ENCODE peak calls at places on chromosomes 6 and 20, in seven cellular contexts. G is stomach, N is sigmoid colon, D is HepG2, E is tibial nerve, U is H1, L is SK-N-SH. H is an unnamed sample. For H3K4me1, the result is how much of the 10 kb centered on the place peaks cover.

GRCh38 chr20:20552076-20552475 is 160.4 kb downstream of the RALGAPA2 start:
- DNase-seq in L (no peak), E (no peak), D (no peak), G (no peak), N (no peak), U (no peak), H (no peak)

GRCh38 chr6:4637691-4638433 is 138.3 kb upstream of the CDYL start:
- DNase-seq in G (no peak), E (no peak), N (no peak), U (no peak), L (no peak), D (no peak), H (no peak)

GRCh38 chr6:64815718-64816117 is 891.3 kb downstream of the EYS start:
- DNase-seq in G (no peak), D (peak), E (no peak), U (no peak), L (no peak), N (no peak), H (no peak)

GRCh38 chr20:13554706-13555105 is 84.0 kb downstream of the TASP1 start:
- DNase-seq in G (no peak), D (no peak), E (no peak), U (no peak), L (no peak), N (no peak), H (no peak)

GRCh38 chr6:20931772-20932171 is 397.5 kb downstream of the CDKAL1 start:
- DNase-seq in G (no peak), D (no peak), U (no peak), E (no peak), N (no peak), L (no peak), H (no peak)

GRCh38 chr20:34004790-34005457 is 11.2 kb downstream of the RALY start:
- DNase-seq in L (no peak), U (no peak), E (no peak), D (peak), G (no peak), N (no peak), H (no peak)

GRCh38 chr6:40960784-40961430 is 78.1 kb downstream of the UNC5CL start:
- DNase-seq in U (no peak), N (no peak), L (no peak), G (no peak), E (no peak), D (peak), H (no peak)

GRCh38 chr20:1309439-1309847 is 19.5 kb downstream of the SDCBP2 start:
- DNase-seq in G (no peak), L (no peak), D (no peak), N (no peak), U (peak), E (no peak), H (no peak)

GRCh38 chr6:7165736-7166296 is 58.1 kb downstream of the RREB1 start:
- DNase-seq in U (no peak), G (no peak), E (no peak), L (no peak), N (no peak), D (no peak), H (no peak)

GRCh38 chr6:21371676-21372161 is 221.8 kb upstream of the SOX4 start:
- DNase-seq in D (peak), U (no peak), G (no peak), L (no peak), E (no peak), N (no peak), H (no peak)

GRCh38 chr6:41719796-41720620 is 15.4 kb downstream of the TFEB start:
- DNase-seq in L (no peak), D (no peak), E (no peak), N (no peak), U (no peak), G (no peak), H (peak)

GRCh38 chr6:111564482-111564945 is 41.2 kb downstream of the TRAF3IP2 start:
- DNase-seq in G (no peak), U (no peak), D (no peak), L (no peak), E (no peak), N (no peak), H (no peak)

GRCh38 chr6:57173056-57173885 is 1.1 kb downstream of the BAG2 start:
- DNase-seq in L (peak), D (peak), N (no peak), E (no peak), G (no peak), U (no peak), H (peak)

GRCh38 chr6:129901910-129902309 is 40.8 kb upstream of the TMEM244 start:
- DNase-seq in N (no peak), D (no peak), U (no peak), E (no peak), L (no peak), G (no peak), H (no peak)

GRCh38 chr6:19643287-19643686 is 193.9 kb upstream of the ID4 start:
- DNase-seq in D (no peak), N (no peak), L (no peak), E (no peak), G (no peak), U (no peak), H (no peak)

GRCh38 chr6:2990179-2990931 is 9.3 kb upstream of the NQO2 start:
- DNase-seq in G (no peak), L (no peak), N (peak), D (no peak), U (no peak), E (no peak), H (peak)

GRCh38 chr6:149130093-149130872 is 187.2 kb upstream of the TAB2 start:
- DNase-seq in L (no peak), G (peak), N (no peak), D (no peak), E (no peak), U (no peak), H (no peak)

GRCh38 chr20:59032713-59033059 is 551 bp upstream of the ATP5F1E start:
- DNase-seq in N (no peak), D (peak), G (no peak), U (no peak), L (peak), E (no peak), H (no peak)

GRCh38 chr20:59747671-59748515 is 143.6 kb downstream of the PHACTR3 start:
- DNase-seq in L (no peak), U (no peak), D (no peak), N (no peak), E (no peak), G (no peak), H (no peak)

GRCh38 chr6:52787917-52788316 is 15.7 kb downstream of the GSTA1 start:
- DNase-seq in N (no peak), G (no peak), U (no peak), L (no peak), D (peak), E (no peak), H (no peak)

GRCh38 chr6:119609865-119610264 is 260.3 kb upstream of the MAN1A1 start:
- DNase-seq in E (no peak), G (no peak), D (no peak), L (no peak), U (no peak), N (no peak), H (no peak)

GRCh38 chr20:18267815-18268214 is 20.5 kb upstream of the ZNF133 start:
- DNase-seq in E (no peak), D (no peak), G (no peak), U (no peak), N (no peak), L (no peak), H (no peak)

GRCh38 chr6:13357551-13358075 is 29.3 kb upstream of the TBC1D7 start:
- DNase-seq in L (no peak), G (no peak), D (no peak), N (no peak), U (no peak), E (no peak), H (no peak)

GRCh38 chr20:36098364-36098763 is 56.2 kb upstream of the EPB41L1 start:
- DNase-seq in D (no peak), G (peak), E (peak), U (no peak), N (no peak), L (no peak), H (peak)

GRCh38 chr6:132399376-132400074 is 1.8 kb downstream of the MOXD1 start:
- DNase-seq in D (no peak), N (no peak), L (no peak), E (no peak), G (no peak), U (no peak), H (no peak)

GRCh38 chr6:87066449-87067288 is 28.2 kb downstream of the CGA start:
- DNase-seq in L (peak), E (peak), U (no peak), G (peak), D (peak), N (no peak), H (peak)

GRCh38 chr6:116564921-116565872 is 6.1 kb upstream of the RWDD1 start:
- DNase-seq in D (no peak), U (no peak), E (no peak), G (no peak), L (no peak), N (peak), H (no peak)

GRCh38 chr20:41533537-41534136 is 84.5 kb downstream of the CHD6 start:
- DNase-seq in D (peak), E (no peak), G (peak), L (no peak), U (no peak), N (no peak), H (no peak)

GRCh38 chr6:149887343-149887742 is 10.6 kb downstream of the RAET1E start:
- DNase-seq in L (no peak), D (no peak), N (no peak), G (no peak), U (no peak), E (no peak), H (no peak)

GRCh38 chr6:35461270-35461669 is 6.9 kb upstream of the RPL10A start:
- DNase-seq in L (no peak), U (no peak), D (no peak), N (no peak), E (no peak), G (no peak), H (no peak)

GRCh38 chr6:75609639-75610590 is 8.2 kb downstream of the SENP6 start:
- DNase-seq in E (no peak), D (no peak), L (no peak), G (no peak), U (no peak), N (no peak), H (no peak)

DNA sequence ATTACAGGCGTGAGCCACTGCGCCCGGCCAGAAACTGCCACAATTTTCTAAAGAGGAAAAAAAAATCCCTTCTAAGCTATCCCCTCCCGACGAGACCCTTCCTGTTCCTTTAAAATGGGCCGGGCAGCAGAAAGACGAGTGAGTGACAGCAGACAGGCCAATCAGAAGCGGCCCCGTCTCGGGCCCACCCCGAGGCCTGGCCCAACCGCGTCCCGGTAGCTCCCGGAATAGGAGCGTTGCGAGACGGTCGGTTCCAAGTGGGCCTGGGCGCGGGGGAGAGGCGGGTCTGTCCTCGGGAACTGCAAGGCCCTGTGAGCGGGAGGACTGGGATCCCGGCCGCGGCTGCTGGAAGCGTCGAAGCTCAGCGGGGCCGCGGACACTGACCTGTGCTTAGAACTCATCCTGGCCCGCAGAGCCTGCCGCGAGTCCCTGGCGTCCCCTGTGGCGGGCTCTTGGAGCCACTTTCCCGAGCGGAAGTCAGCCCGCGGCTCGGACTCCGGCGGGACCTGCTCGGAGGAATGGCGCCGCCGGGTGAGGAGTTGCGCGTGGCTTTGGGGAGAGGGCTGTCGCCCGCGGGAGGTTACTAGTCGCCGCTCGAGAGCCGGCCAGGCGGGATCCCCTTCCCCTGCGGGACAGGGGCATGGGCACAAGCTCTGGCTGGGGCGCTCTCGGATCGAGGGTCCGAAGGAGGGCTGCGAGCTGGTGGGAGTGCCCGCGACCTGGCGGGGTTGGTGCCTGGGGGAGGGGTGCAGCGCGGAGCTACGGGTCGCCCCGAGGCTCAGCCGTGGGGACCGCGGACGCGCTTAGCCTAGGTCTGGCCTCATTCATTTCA is at the start of the genes MROH8 and RPN2:
- DNase-seq in E (peak), D (peak), L (peak), U (peak), N (peak), G (peak), H (peak)
- TF ChIP-seq EP300 in E (peak), D (peak), L (peak), U (peak), N (no peak), G (no peak), H (no peak)

DNA sequence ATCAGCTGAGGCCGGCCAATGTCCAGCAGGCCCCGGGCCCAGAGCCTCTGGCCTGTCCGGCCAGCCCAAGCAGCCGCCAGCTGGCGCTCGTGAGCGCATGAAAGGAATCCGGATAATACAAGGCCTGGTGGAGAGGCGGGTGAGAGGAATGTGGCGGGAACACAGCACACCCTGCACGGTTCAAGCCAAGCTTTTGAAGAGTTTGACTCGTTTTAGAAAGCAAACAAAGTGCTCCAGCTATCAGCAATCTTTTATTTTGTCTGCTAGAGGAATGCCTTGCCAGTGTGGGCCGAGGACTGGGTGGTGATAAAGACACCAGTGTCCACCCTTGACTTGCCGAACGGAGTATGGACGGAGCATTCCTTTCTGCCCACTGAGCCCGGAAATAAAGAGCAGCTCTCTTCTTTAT is 9.3 kb upstream of the NEDD9 start:
- DNase-seq in G (peak), N (peak), D (peak), E (peak), U (peak), L (no peak), H (peak)
- TF ChIP-seq CTCF in G (no peak), N (no peak), D (peak), E (peak), U (peak), L (no peak), H (no peak)

DNA sequence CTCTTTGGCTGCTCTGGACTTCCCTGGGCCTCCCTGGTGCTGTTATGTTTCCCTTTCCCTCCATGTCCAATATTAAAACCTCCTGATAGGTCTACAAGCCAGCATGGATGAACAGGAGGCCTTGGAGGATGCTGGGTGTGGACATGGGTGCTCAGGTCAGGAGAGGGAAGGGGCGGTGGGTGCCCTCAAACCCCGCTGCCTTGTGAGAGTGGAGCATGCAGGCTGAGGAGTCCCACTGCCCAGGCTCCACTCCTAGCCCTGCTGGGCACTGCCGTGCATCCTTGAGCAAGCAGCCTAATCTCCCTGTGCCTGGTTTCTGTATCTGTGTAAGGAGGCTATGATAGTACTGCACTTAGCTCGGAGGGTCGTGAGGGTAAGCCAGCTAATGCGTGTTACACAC is 18.4 kb upstream of the CCDC167 start:
- DNase-seq in L (no peak), U (no peak), E (no peak), N (no peak), G (no peak), D (no peak), H (no peak)
- H3K4me1 ChIP-seq in L (half or more), U (under half), E (under half), N (under half), G (under half), D (under half), H (under half)

GRCh38 chr6:26157150-26157837 is 70.1 kb downstream of the HFE start:
- DNase-seq in L (peak), U (peak), N (no peak), E (peak), D (no peak), G (peak), H (peak)
- TF ChIP-seq EP300 in L (no peak), U (peak), N (no peak), E (no peak), D (peak), G (no peak), H (no peak)